ENCODE peak calls at places on chromosomes 13 and 19, in five cellular contexts. U is glutamatergic neuron, L is right atrium auricular region, S is mucosa of descending colon, W is heart left ventricle. B is an unnamed sample.

GRCh38 chr13:79593611-79594275 is 112.8 kb downstream of the NDFIP2 start:
- DNase-seq in U (no peak), L (no peak), S (no peak), W (no peak), B (no peak)

GRCh38 chr13:97125051-97125809 is 96.9 kb upstream of the MBNL2 start:
- DNase-seq in U (peak), L (no peak), S (no peak), W (no peak), B (no peak)

GRCh38 chr19:56142087-56142787 is 1.1 kb downstream of the ZNF444 start:
- DNase-seq in U (no peak), L (no peak), S (peak), W (no peak), B (no peak)

GRCh38 chr19:3782903-3783302 is 3.3 kb downstream of the MATK start:
- DNase-seq in U (no peak), L (no peak), S (no peak), W (no peak), B (no peak)

GRCh38 chr19:48418317-48419064 is 25.0 kb downstream of the GRIN2D start:
- DNase-seq in U (no peak), L (no peak), S (no peak), W (no peak), B (no peak)

GRCh38 chr19:18849838-18850400 is 18.2 kb downstream of the UPF1 start:
- DNase-seq in U (no peak), L (no peak), S (no peak), W (no peak), B (no peak)

GRCh38 chr19:29448046-29448445 is 77.7 kb upstream of the VSTM2B start:
- DNase-seq in U (no peak), L (peak), S (no peak), W (no peak), B (no peak)

GRCh38 chr13:100125946-100126345 is 37.1 kb downstream of the PCCA start:
- DNase-seq in U (no peak), L (no peak), S (no peak), W (no peak), B (no peak)

GRCh38 chr13:29830000-29830399 is 20.4 kb downstream of the UBL3 start:
- DNase-seq in U (no peak), L (no peak), S (no peak), W (no peak), B (no peak)

GRCh38 chr13:23654111-23655110 is 84.2 kb downstream of the TNFRSF19 start:
- DNase-seq in U (no peak), L (no peak), S (no peak), W (peak), B (peak)

GRCh38 chr13:26320766-26321165 is 66.8 kb downstream of the CDK8 start:
- DNase-seq in U (no peak), L (no peak), S (no peak), W (no peak), B (no peak)

GRCh38 chr13:38202730-38203129 is 146.9 kb upstream of the UFM1 start:
- DNase-seq in U (no peak), L (no peak), S (no peak), W (no peak), B (no peak)

GRCh38 chr19:3849787-3850186 is 19.1 kb downstream of the ZFR2 start:
- DNase-seq in U (no peak), L (no peak), S (no peak), W (no peak), B (no peak)

GRCh38 chr13:66618702-66619101 is 611.4 kb downstream of the PCDH9 start:
- DNase-seq in U (no peak), L (no peak), S (no peak), W (no peak), B (no peak)
- TF ChIP-seq CTCF in U (peak), L (no peak), S (no peak), W (peak), B (peak)

DNA sequence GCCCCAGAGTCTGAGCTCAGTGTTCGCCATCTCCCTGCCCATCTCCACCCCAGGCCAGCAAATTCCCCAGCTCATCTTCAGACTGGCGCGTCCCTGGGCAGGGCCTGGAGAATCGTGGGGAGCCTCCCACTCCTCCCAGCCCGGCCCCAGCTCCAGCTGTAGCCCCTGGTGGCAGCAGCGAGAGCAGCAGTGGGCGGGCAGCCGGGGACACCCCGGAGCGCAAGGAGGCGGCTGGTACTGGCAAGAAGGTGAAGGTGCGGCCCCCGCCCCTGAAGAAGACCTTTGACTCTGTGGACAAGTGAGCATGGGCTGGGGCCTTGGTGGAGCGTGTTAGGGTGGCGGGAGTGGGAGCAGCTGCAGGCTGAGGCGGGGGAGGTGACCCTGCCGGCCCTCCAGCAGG is 8.4 kb upstream of the PRR19 start:
- DNase-seq in U (peak), L (no peak), S (no peak), W (no peak), B (no peak)
- TF ChIP-seq CTCF in U (no peak), L (no peak), S (no peak), W (no peak), B (no peak)

GRCh38 chr19:5624741-5625140 is 1.9 kb downstream of the SAFB start:
- DNase-seq in U (no peak), L (no peak), S (no peak), W (no peak), B (no peak)
- TF ChIP-seq CTCF in U (no peak), L (no peak), S (no peak), W (no peak), B (no peak)

GRCh38 chr13:77698211-77699058 is 948 bp downstream of the SLAIN1 start:
- DNase-seq in U (peak), L (no peak), S (peak), W (peak), B (peak)
- TF ChIP-seq CTCF in U (no peak), L (no peak), S (no peak), W (no peak), B (no peak)

DNA sequence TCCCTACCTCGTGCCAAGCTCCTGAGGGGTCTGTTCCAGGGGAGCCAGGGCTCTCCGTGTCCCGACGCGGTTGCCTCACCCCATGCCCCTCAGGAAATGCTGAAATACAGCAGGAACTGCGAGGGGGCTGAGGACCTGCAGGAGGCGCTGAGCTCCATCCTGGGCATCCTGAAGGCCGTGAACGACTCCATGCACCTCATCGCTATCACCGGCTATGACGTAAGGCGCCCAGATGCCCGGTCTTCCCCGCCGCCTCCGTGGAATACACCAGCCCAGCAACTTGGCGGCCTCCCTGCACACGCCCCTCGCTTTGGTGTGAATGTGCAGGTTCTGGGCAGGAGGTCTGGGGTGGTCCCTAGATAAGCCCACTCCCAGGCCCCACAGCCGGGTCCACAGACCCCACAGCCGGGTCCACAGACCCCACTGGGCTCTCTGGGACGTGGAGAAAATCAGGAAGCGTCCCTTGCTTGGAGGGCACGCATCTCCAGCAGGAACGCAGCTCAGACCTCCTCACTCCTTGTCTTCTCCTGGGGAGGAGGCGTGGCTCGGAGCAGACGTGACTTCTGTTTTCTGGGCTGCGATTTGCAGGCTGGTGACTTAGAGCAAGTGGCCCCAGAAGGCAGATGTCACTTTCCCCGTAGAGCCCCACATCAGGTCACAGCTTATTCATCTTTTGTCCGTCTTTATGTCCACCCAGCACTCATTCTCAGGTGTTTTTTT is 19.4 kb upstream of the F7 start:
- DNase-seq in U (peak), L (no peak), S (no peak), W (no peak), B (no peak)
- TF ChIP-seq CTCF in U (no peak), L (no peak), S (no peak), W (no peak), B (no peak)